ENCODE peak calls at places on chromosomes 7 and 10, in seven cellular contexts. Z is adipocyte; L is hepatic stellate cell; G is OCI-M1; F is progenitor cell of endocrine pancreas; X is activated CD4-positive, alpha-beta T cell treated with anti-CD3 and anti-CD28 coated beads for 1 hour; M is A172. Y is an unnamed sample.

GRCh38 chr7:82598958-82599357 is 155.4 kb upstream of the CACNA2D1 start:
- DNase-seq in M (peak), L (peak), F (no peak), X (no peak), G (no peak), Z (peak), Y (no peak)

GRCh38 chr7:112420236-112420945 is 29.9 kb upstream of the IFRD1 start:
- DNase-seq in L (no peak), F (no peak), G (no peak), Z (peak), M (no peak), X (no peak), Y (no peak)

GRCh38 chr10:43253461-43254198 is 13.2 kb downstream of the RASGEF1A start:
- DNase-seq in Z (no peak), G (no peak), F (peak), X (peak), M (no peak), L (no peak), Y (peak)

GRCh38 chr7:44072364-44073231 is 7.2 kb upstream of the PGAM2 start:
- DNase-seq in M (peak), F (no peak), Z (peak), L (peak), X (no peak), G (peak), Y (peak)

GRCh38 chr10:10824611-10825148 is 193.0 kb upstream of the CELF2 start:
- DNase-seq in X (no peak), M (no peak), F (no peak), G (no peak), L (no peak), Z (peak), Y (peak)

GRCh38 chr7:45400680-45401079 is 173.5 kb upstream of the ADCY1 start:
- DNase-seq in Z (no peak), G (no peak), F (no peak), M (no peak), X (no peak), L (no peak), Y (no peak)

GRCh38 chr7:101363196-101363733 is 590 bp downstream of the COL26A1 start:
- DNase-seq in M (no peak), G (no peak), Z (no peak), F (peak), L (no peak), X (no peak), Y (no peak)

GRCh38 chr10:78828647-78829283 is 240.0 kb upstream of the ZMIZ1 start:
- DNase-seq in X (no peak), G (no peak), F (no peak), M (no peak), Z (no peak), L (no peak), Y (no peak)